ENCODE peak calls at places on chromosomes 1 and 21, in six cellular contexts. One of them, this sample, is unnamed.

GRCh38 chr1:240000634-240001033 is 91.0 kb upstream of the FMN2 start:
- DNase-seq in Peyer's patch: no peak
- DNase-seq in heart left ventricle: no peak
- DNase-seq in effector memory CD4-positive, alpha-beta T cell: no peak
- DNase-seq in AG04450: peak
- DNase-seq in K562: no peak
- DNase-seq in this sample: no peak

GRCh38 chr1:245345191-245345884 is 190.6 kb downstream of the KIF26B start:
- DNase-seq in Peyer's patch: no peak
- DNase-seq in heart left ventricle: no peak
- DNase-seq in effector memory CD4-positive, alpha-beta T cell: no peak
- DNase-seq in AG04450: no peak
- DNase-seq in K562: peak
- DNase-seq in this sample: no peak

GRCh38 chr1:228298471-228298870 is 90.6 kb downstream of the OBSCN start:
- DNase-seq in Peyer's patch: no peak
- DNase-seq in heart left ventricle: peak
- DNase-seq in effector memory CD4-positive, alpha-beta T cell: no peak
- DNase-seq in AG04450: no peak
- DNase-seq in K562: no peak
- DNase-seq in this sample: no peak

GRCh38 chr1:154864189-154864985 is 5.7 kb downstream of the KCNN3 start:
- DNase-seq in Peyer's patch: no peak
- DNase-seq in heart left ventricle: no peak
- DNase-seq in effector memory CD4-positive, alpha-beta T cell: no peak
- DNase-seq in AG04450: no peak
- DNase-seq in K562: no peak
- DNase-seq in this sample: no peak

GRCh38 chr1:229887043-229887822 is 179.8 kb upstream of the GALNT2 start:
- DNase-seq in Peyer's patch: no peak
- DNase-seq in heart left ventricle: no peak
- DNase-seq in effector memory CD4-positive, alpha-beta T cell: no peak
- DNase-seq in AG04450: no peak
- DNase-seq in K562: no peak
- DNase-seq in this sample: no peak

GRCh38 chr1:65260851-65261473 is 48.4 kb upstream of the DNAJC6 start:
- DNase-seq in Peyer's patch: no peak
- DNase-seq in heart left ventricle: no peak
- DNase-seq in effector memory CD4-positive, alpha-beta T cell: no peak
- DNase-seq in AG04450: no peak
- DNase-seq in K562: peak
- DNase-seq in this sample: no peak

GRCh38 chr1:207013321-207014085 is 19.1 kb downstream of the C1orf116 start:
- DNase-seq in Peyer's patch: no peak
- DNase-seq in heart left ventricle: no peak
- DNase-seq in effector memory CD4-positive, alpha-beta T cell: no peak
- DNase-seq in AG04450: no peak
- DNase-seq in K562: no peak
- DNase-seq in this sample: no peak

GRCh38 chr1:50415235-50416149 is 7.8 kb downstream of the DMRTA2 start:
- DNase-seq in Peyer's patch: no peak
- DNase-seq in heart left ventricle: no peak
- DNase-seq in effector memory CD4-positive, alpha-beta T cell: no peak
- DNase-seq in AG04450: no peak
- DNase-seq in K562: no peak
- DNase-seq in this sample: no peak

GRCh38 chr21:42061866-42062542 is 9.1 kb upstream of the UMODL1 start:
- DNase-seq in Peyer's patch: no peak
- DNase-seq in heart left ventricle: no peak
- DNase-seq in effector memory CD4-positive, alpha-beta T cell: peak
- DNase-seq in AG04450: no peak
- DNase-seq in K562: no peak
- DNase-seq in this sample: no peak

GRCh38 chr1:25694167-25694566 is 77.6 kb downstream of the MAN1C1 start:
- DNase-seq in Peyer's patch: no peak
- DNase-seq in heart left ventricle: no peak
- DNase-seq in effector memory CD4-positive, alpha-beta T cell: no peak
- DNase-seq in AG04450: no peak
- DNase-seq in K562: no peak
- DNase-seq in this sample: no peak

GRCh38 chr1:167681497-167682102 is 40.2 kb upstream of the MPZL1 start:
- DNase-seq in Peyer's patch: no peak
- DNase-seq in heart left ventricle: no peak
- DNase-seq in effector memory CD4-positive, alpha-beta T cell: no peak
- DNase-seq in AG04450: no peak
- DNase-seq in K562: no peak
- DNase-seq in this sample: no peak

GRCh38 chr21:31777857-31778256 is 45.9 kb upstream of the SCAF4 start:
- DNase-seq in Peyer's patch: no peak
- DNase-seq in heart left ventricle: no peak
- DNase-seq in effector memory CD4-positive, alpha-beta T cell: no peak
- DNase-seq in AG04450: no peak
- DNase-seq in K562: no peak
- DNase-seq in this sample: no peak

GRCh38 chr21:43764576-43765495 is 11.3 kb downstream of the CSTB start:
- DNase-seq in Peyer's patch: no peak
- DNase-seq in heart left ventricle: no peak
- DNase-seq in effector memory CD4-positive, alpha-beta T cell: no peak
- DNase-seq in AG04450: no peak
- DNase-seq in K562: no peak
- DNase-seq in this sample: no peak

GRCh38 chr1:230922620-230923019 is 54.3 kb upstream of the C1orf198 start:
- DNase-seq in Peyer's patch: no peak
- DNase-seq in heart left ventricle: no peak
- DNase-seq in effector memory CD4-positive, alpha-beta T cell: no peak
- DNase-seq in AG04450: no peak
- DNase-seq in K562: peak
- DNase-seq in this sample: no peak

GRCh38 chr1:147741075-147741474 is 19.3 kb downstream of the GJA5 start:
- DNase-seq in Peyer's patch: no peak
- DNase-seq in heart left ventricle: no peak
- DNase-seq in effector memory CD4-positive, alpha-beta T cell: no peak
- DNase-seq in AG04450: no peak
- DNase-seq in K562: no peak
- DNase-seq in this sample: no peak

GRCh38 chr1:56644941-56645662 is at the start of gene PRKAA2:
- DNase-seq in Peyer's patch: no peak
- DNase-seq in heart left ventricle: peak
- DNase-seq in effector memory CD4-positive, alpha-beta T cell: no peak
- DNase-seq in AG04450: no peak
- DNase-seq in K562: no peak
- DNase-seq in this sample: peak

GRCh38 chr1:90807329-90807728 is 90.2 kb upstream of the BARHL2 start:
- DNase-seq in Peyer's patch: no peak
- DNase-seq in heart left ventricle: no peak
- DNase-seq in effector memory CD4-positive, alpha-beta T cell: no peak
- DNase-seq in AG04450: no peak
- DNase-seq in K562: no peak
- DNase-seq in this sample: no peak

GRCh38 chr1:16013220-16013907 is 4.5 kb downstream of the HSPB7 start:
- DNase-seq in Peyer's patch: peak
- DNase-seq in heart left ventricle: peak
- DNase-seq in effector memory CD4-positive, alpha-beta T cell: no peak
- DNase-seq in AG04450: no peak
- DNase-seq in K562: peak
- DNase-seq in this sample: no peak

GRCh38 chr21:18673789-18674188 is 270.2 kb upstream of the TMPRSS15 start:
- DNase-seq in Peyer's patch: no peak
- DNase-seq in heart left ventricle: no peak
- DNase-seq in effector memory CD4-positive, alpha-beta T cell: no peak
- DNase-seq in AG04450: no peak
- DNase-seq in K562: no peak
- DNase-seq in this sample: no peak

GRCh38 chr1:163844393-163844948 is 522.7 kb downstream of the NUF2 start:
- DNase-seq in Peyer's patch: no peak
- DNase-seq in heart left ventricle: no peak
- DNase-seq in effector memory CD4-positive, alpha-beta T cell: no peak
- DNase-seq in AG04450: no peak
- DNase-seq in K562: no peak
- DNase-seq in this sample: no peak

GRCh38 chr1:85327759-85328158 is 51.3 kb upstream of the BCL10 start:
- DNase-seq in Peyer's patch: no peak
- DNase-seq in heart left ventricle: no peak
- DNase-seq in effector memory CD4-positive, alpha-beta T cell: no peak
- DNase-seq in AG04450: no peak
- DNase-seq in K562: no peak
- DNase-seq in this sample: no peak

GRCh38 chr1:116833655-116834054 is 76.1 kb upstream of the PTGFRN start:
- DNase-seq in Peyer's patch: no peak
- DNase-seq in heart left ventricle: no peak
- DNase-seq in effector memory CD4-positive, alpha-beta T cell: no peak
- DNase-seq in AG04450: no peak
- DNase-seq in K562: no peak
- DNase-seq in this sample: no peak

GRCh38 chr1:34858901-34859441 is 578 bp downstream of the SMIM12 start:
- DNase-seq in Peyer's patch: no peak
- DNase-seq in heart left ventricle: no peak
- DNase-seq in effector memory CD4-positive, alpha-beta T cell: no peak
- DNase-seq in AG04450: no peak
- DNase-seq in K562: peak
- DNase-seq in this sample: no peak

DNA sequence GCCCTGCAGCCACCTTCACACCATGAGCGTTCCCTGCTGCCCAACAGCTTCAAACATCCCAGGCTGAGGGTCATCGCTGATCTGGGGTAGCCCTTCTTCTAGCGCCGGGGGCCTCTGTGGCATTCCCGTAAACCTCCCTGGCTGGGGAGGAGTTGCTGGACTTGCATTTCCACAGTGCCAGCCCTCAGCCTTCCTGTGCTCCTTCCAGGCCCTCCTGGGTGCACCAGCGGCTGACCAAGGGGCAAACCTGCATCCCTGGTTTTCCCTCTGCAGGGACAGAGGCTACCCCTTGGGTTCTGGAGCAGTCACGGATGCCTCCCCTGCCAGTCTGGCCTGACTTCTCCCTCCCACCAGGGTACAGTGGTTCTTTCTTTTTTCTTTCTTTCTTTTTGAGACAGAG is 218.7 kb upstream of the TMEM51 start:
- DNase-seq in Peyer's patch: no peak
- DNase-seq in heart left ventricle: peak
- DNase-seq in effector memory CD4-positive, alpha-beta T cell: no peak
- DNase-seq in AG04450: no peak
- DNase-seq in K562: no peak
- DNase-seq in this sample: no peak
- H3K27ac ChIP-seq in Peyer's patch: no peak
- H3K27ac ChIP-seq in heart left ventricle: no peak
- H3K27ac ChIP-seq in effector memory CD4-positive, alpha-beta T cell: no peak
- H3K27ac ChIP-seq in AG04450: no peak
- H3K27ac ChIP-seq in K562: no peak
- H3K27ac ChIP-seq in this sample: no peak

GRCh38 chr21:45479691-45480675 is 62.3 kb downstream of the SLC19A1 start:
- DNase-seq in Peyer's patch: peak
- DNase-seq in heart left ventricle: peak
- DNase-seq in effector memory CD4-positive, alpha-beta T cell: no peak
- DNase-seq in AG04450: no peak
- DNase-seq in K562: no peak
- DNase-seq in this sample: no peak

GRCh38 chr21:45481977-45482898 is 60.0 kb downstream of the SLC19A1 start:
- DNase-seq in Peyer's patch: no peak
- DNase-seq in heart left ventricle: peak
- DNase-seq in effector memory CD4-positive, alpha-beta T cell: no peak
- DNase-seq in AG04450: no peak
- DNase-seq in K562: no peak
- DNase-seq in this sample: no peak

GRCh38 chr21:45478816-45479669 is 63.2 kb downstream of the SLC19A1 start:
- DNase-seq in Peyer's patch: no peak
- DNase-seq in heart left ventricle: peak
- DNase-seq in effector memory CD4-positive, alpha-beta T cell: no peak
- DNase-seq in AG04450: no peak
- DNase-seq in K562: no peak
- DNase-seq in this sample: no peak

GRCh38 chr21:45481566-45481965 is 60.7 kb downstream of the SLC19A1 start:
- DNase-seq in Peyer's patch: no peak
- DNase-seq in heart left ventricle: peak
- DNase-seq in effector memory CD4-positive, alpha-beta T cell: no peak
- DNase-seq in AG04450: no peak
- DNase-seq in K562: no peak
- DNase-seq in this sample: no peak

GRCh38 chr21:45480701-45481500 is 61.3 kb downstream of the SLC19A1 start:
- DNase-seq in Peyer's patch: no peak
- DNase-seq in heart left ventricle: peak
- DNase-seq in effector memory CD4-positive, alpha-beta T cell: no peak
- DNase-seq in AG04450: no peak
- DNase-seq in K562: no peak
- DNase-seq in this sample: no peak
- H3K27ac ChIP-seq in Peyer's patch: no peak
- H3K27ac ChIP-seq in heart left ventricle: no peak
- H3K27ac ChIP-seq in effector memory CD4-positive, alpha-beta T cell: no peak
- H3K27ac ChIP-seq in AG04450: no peak
- H3K27ac ChIP-seq in K562: no peak
- H3K27ac ChIP-seq in this sample: no peak

GRCh38 chr1:220339581-220339980 is 67.3 kb upstream of the RAB3GAP2 start:
- DNase-seq in Peyer's patch: no peak
- DNase-seq in heart left ventricle: no peak
- DNase-seq in effector memory CD4-positive, alpha-beta T cell: no peak
- DNase-seq in AG04450: no peak
- DNase-seq in K562: no peak
- DNase-seq in this sample: no peak

GRCh38 chr1:220331318-220331717 is 59.1 kb upstream of the RAB3GAP2 start:
- DNase-seq in Peyer's patch: no peak
- DNase-seq in heart left ventricle: no peak
- DNase-seq in effector memory CD4-positive, alpha-beta T cell: no peak
- DNase-seq in AG04450: no peak
- DNase-seq in K562: no peak
- DNase-seq in this sample: no peak

GRCh38 chr1:220335668-220336067 is 63.4 kb upstream of the RAB3GAP2 start:
- DNase-seq in Peyer's patch: no peak
- DNase-seq in heart left ventricle: no peak
- DNase-seq in effector memory CD4-positive, alpha-beta T cell: no peak
- DNase-seq in AG04450: no peak
- DNase-seq in K562: no peak
- DNase-seq in this sample: no peak

GRCh38 chr1:220338759-220339158 is 66.5 kb upstream of the RAB3GAP2 start:
- DNase-seq in Peyer's patch: no peak
- DNase-seq in heart left ventricle: no peak
- DNase-seq in effector memory CD4-positive, alpha-beta T cell: no peak
- DNase-seq in AG04450: no peak
- DNase-seq in K562: no peak
- DNase-seq in this sample: no peak

GRCh38 chr1:220336391-220337065 is 64.3 kb upstream of the RAB3GAP2 start:
- DNase-seq in Peyer's patch: no peak
- DNase-seq in heart left ventricle: no peak
- DNase-seq in effector memory CD4-positive, alpha-beta T cell: no peak
- DNase-seq in AG04450: no peak
- DNase-seq in K562: no peak
- DNase-seq in this sample: no peak
- H3K27ac ChIP-seq in Peyer's patch: no peak
- H3K27ac ChIP-seq in heart left ventricle: no peak
- H3K27ac ChIP-seq in effector memory CD4-positive, alpha-beta T cell: no peak
- H3K27ac ChIP-seq in AG04450: no peak
- H3K27ac ChIP-seq in K562: no peak
- H3K27ac ChIP-seq in this sample: no peak

DNA sequence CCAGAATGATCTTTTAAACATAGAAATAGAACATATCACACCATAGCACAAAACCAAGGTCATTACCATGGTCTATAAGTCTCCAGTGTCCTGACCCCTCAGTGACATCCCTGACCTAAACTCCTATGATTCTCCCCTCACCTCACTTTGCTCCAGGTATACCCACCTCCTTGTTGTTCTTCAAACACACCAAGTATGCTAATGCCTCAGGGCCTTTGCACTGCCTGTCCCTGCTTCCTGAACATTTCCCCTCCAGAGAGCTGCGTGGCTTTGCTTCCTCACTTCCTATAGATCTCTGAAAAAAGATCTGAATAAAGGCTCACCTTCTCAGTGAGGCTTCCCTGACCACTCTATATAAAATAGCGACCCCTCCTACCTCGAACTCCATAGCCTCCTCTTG is 1.1 kb downstream of the GOLT1A start:
- DNase-seq in Peyer's patch: no peak
- DNase-seq in heart left ventricle: no peak
- DNase-seq in effector memory CD4-positive, alpha-beta T cell: no peak
- DNase-seq in AG04450: no peak
- DNase-seq in K562: no peak
- DNase-seq in this sample: no peak
- H3K27ac ChIP-seq in Peyer's patch: no peak
- H3K27ac ChIP-seq in heart left ventricle: no peak
- H3K27ac ChIP-seq in effector memory CD4-positive, alpha-beta T cell: no peak
- H3K27ac ChIP-seq in AG04450: no peak
- H3K27ac ChIP-seq in K562: no peak
- H3K27ac ChIP-seq in this sample: no peak

This sample was measured in substantia nigra.